ENCODE peak calls at places on chromosomes 12 and 14, in four cellular contexts. Z is DND-41; F is breast epithelium; Y is CD8-positive, alpha-beta memory T cell. W is an unnamed sample.

GRCh38 chr14:45156067-45156466 is 20.3 kb downstream of the FANCM start:
- DNase-seq in Z (no peak), F (no peak), Y (no peak), W (no peak)

GRCh38 chr14:71550367-71550766 is 381.9 kb upstream of the RGS6 start:
- DNase-seq in Z (no peak), F (no peak), Y (no peak), W (no peak)

GRCh38 chr12:42812086-42812485 is 222.5 kb upstream of the PRICKLE1 start:
- DNase-seq in Z (no peak), F (no peak), Y (no peak), W (no peak)

GRCh38 chr12:94172031-94172430 is 23.7 kb downstream of the PLXNC1 start:
- DNase-seq in Z (peak; percentile 33), F (no peak), Y (no peak), W (no peak)

GRCh38 chr14:41629876-41630275 is 23.2 kb downstream of the LRFN5 start:
- DNase-seq in Z (no peak), F (no peak), Y (no peak), W (no peak)

GRCh38 chr14:23366163-23366921 is 1.4 kb upstream of the EFS start:
- DNase-seq in Z (no peak), F (peak; percentile 67), Y (peak; percentile 23), W (no peak)

GRCh38 chr12:105968025-105968424 is 170.7 kb downstream of the NUAK1 start:
- DNase-seq in Z (no peak), F (no peak), Y (no peak), W (no peak)

GRCh38 chr14:58430156-58430555 is 2.6 kb downstream of the KIAA0586 start:
- DNase-seq in Z (no peak), F (no peak), Y (no peak), W (no peak)

GRCh38 chr12:8661016-8661415 is 1.6 kb downstream of the MFAP5 start:
- DNase-seq in Z (no peak), F (no peak), Y (no peak), W (no peak)

GRCh38 chr14:19917955-19918518 is 2.4 kb upstream of the OR4K5 start:
- DNase-seq in Z (no peak), F (no peak), Y (no peak), W (no peak)

GRCh38 chr14:96083667-96084320 is 44.6 kb downstream of the C14orf132 start:
- DNase-seq in Z (no peak), F (peak; percentile 31), Y (no peak), W (no peak)

GRCh38 chr14:38078393-38078792 is 129.3 kb upstream of the SSTR1 start:
- DNase-seq in Z (peak; percentile 58), F (no peak), Y (peak; percentile 86), W (peak; percentile 91)

GRCh38 chr12:110107369-110108281 is 16.5 kb upstream of the IFT81 start:
- DNase-seq in Z (no peak), F (peak; percentile 48), Y (no peak), W (no peak)

GRCh38 chr12:67640863-67641262 is 7.7 kb upstream of the DYRK2 start:
- DNase-seq in Z (no peak), F (no peak), Y (no peak), W (no peak)

GRCh38 chr14:89720741-89721315 is 233.7 kb downstream of the EFCAB11 start:
- DNase-seq in Z (peak; percentile 94), F (peak; percentile 40), Y (peak; percentile 89), W (peak; percentile 85)

GRCh38 chr14:43872752-43873655 is 634.1 kb downstream of the FSCB start:
- DNase-seq in Z (no peak), F (no peak), Y (no peak), W (no peak)

GRCh38 chr12:78712834-78713455 is 151.6 kb upstream of the SYT1 start:
- DNase-seq in Z (no peak), F (no peak), Y (no peak), W (no peak)

GRCh38 chr12:104243551-104243950 is 28.0 kb downstream of the TXNRD1 start:
- DNase-seq in Z (no peak), F (no peak), Y (no peak), W (no peak)

GRCh38 chr12:86698581-86698980 is 442.4 kb upstream of the MGAT4C start:
- DNase-seq in Z (no peak), F (no peak), Y (no peak), W (no peak)

GRCh38 chr12:116784238-116784612 is 46.1 kb downstream of the RNFT2 start:
- DNase-seq in Z (no peak), F (no peak), Y (no peak), W (no peak)

GRCh38 chr12:102479984-102480383 is 379 bp downstream of the IGF1 start:
- DNase-seq in Z (no peak), F (no peak), Y (no peak), W (no peak)

GRCh38 chr12:105334568-105334967 is 4.1 kb downstream of the C12orf75 start:
- DNase-seq in Z (no peak), F (no peak), Y (no peak), W (no peak)

GRCh38 chr14:68772761-68773381 is 20.0 kb downstream of the ZFP36L1 start:
- DNase-seq in Z (no peak), F (no peak), Y (no peak), W (no peak)

GRCh38 chr12:6407206-6407954 is 23.4 kb downstream of the LTBR start:
- DNase-seq in Z (no peak), F (no peak), Y (no peak), W (no peak)

GRCh38 chr14:104135904-104136471 is 2.4 kb upstream of the KIF26A start:
- DNase-seq in Z (no peak), F (no peak), Y (peak; percentile 12), W (no peak)

GRCh38 chr14:56125772-56126411 is 7.7 kb downstream of the PELI2 start:
- DNase-seq in Z (no peak), F (no peak), Y (no peak), W (no peak)

GRCh38 chr12:79452906-79453305 is 237.9 kb downstream of the PAWR start:
- DNase-seq in Z (no peak), F (no peak), Y (no peak), W (no peak)

GRCh38 chr14:61254803-61255526 is 26.2 kb downstream of the TMEM30B start:
- DNase-seq in Z (no peak), F (no peak), Y (no peak), W (no peak)

GRCh38 chr12:2856901-2857495 is at the start of gene TEX52:
- DNase-seq in Z (no peak), F (no peak), Y (no peak), W (no peak)

GRCh38 chr14:65101631-65102440 is 481 bp downstream of the MAX start:
- DNase-seq in Z (peak; percentile 78), F (no peak), Y (peak; percentile 73), W (peak; percentile 67)

GRCh38 chr12:1795785-1796514 is 24.4 kb upstream of the LRTM2 start:
- DNase-seq in Z (peak; percentile 94), F (peak; percentile 86), Y (peak; percentile 94), W (peak; percentile 94)
- H3K4me3 ChIP-seq in Z (peak overlapping the region; percentile 59), F (peak overlapping the region; percentile 65), Y (peak overlapping the region; percentile 88), W (peak overlapping the region; percentile 38)

DNA sequence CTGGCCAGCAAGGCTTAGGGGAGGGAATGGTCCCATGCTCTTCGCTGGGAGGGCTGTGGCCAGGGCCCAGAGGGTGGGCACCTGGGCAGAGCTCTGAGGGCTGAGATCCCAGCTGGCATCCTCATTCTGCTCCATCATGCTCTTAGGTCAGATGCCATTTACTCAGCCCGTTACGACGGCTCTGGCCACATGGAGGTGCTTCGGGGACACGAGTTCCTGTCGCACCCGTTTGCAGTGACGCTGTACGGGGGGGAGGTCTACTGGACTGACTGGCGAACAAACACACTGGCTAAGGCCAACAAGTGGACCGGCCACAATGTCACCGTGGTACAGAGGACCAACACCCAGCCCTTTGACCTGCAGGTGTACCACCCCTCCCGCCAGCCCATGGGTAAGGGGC is 30.8 kb upstream of the LRP1-AS start:
- DNase-seq in Z (no peak), F (no peak), Y (no peak), W (no peak)
- H3K36me3 ChIP-seq in Z (no peaks in the 10 kb centered on the region), F (no peaks in the 10 kb centered on the region), Y (no peaks in the 10 kb centered on the region), W (no peaks in the 10 kb centered on the region)

DNA sequence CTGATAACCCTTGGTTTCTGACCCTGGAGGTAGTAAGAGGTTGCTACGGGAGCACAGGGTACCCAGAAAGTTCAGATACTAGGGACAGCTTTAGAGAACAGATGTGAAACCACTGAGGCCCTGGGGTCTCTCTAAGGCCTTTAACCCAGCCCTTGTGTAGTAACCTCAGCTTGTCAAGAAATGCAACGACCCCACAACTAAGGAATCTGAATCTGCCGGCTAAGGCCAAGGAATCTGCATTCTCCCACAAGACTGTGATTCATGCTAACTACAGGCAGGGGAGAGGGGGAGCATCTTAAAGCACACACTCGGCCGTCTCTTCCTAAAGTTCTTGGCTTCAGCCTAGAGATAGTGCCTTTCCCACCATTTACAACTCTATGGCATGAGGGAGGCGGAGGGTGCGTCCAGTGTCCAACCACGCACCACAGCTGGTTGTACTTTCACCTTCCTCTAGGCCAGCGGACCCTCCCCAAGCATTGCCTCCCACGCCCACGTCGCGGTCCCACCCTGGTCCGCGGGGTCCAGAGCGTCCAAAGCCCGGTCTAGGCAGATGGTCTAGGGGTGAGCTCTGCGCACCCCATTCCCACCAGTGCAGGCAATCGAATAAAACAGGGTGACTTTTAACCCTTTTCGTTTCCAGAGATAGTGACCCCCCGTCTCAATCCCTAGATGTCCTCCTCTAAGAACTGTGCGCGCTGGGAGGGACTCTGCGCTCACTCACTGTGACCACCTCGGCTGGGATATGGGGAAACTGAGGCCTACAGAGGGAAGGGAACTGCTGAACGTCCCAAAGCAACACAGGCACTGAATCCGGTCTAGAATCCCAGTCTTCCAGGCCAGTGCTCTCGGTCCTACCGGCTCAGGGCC is 704 bp upstream of the VASH1 start:
- DNase-seq in Z (no peak), F (peak; percentile 16), Y (no peak), W (no peak)
- H3K27ac ChIP-seq in Z (no peak overlapping the region), F (peak overlapping the region; percentile 42), Y (no peak overlapping the region), W (no peak overlapping the region)

GRCh38 chr12:124136796-124137195 is 158.1 kb upstream of the RFLNA start:
- DNase-seq in Z (no peak), F (no peak), Y (no peak), W (no peak)

GRCh38 chr12:124142395-124143005 is 152.4 kb upstream of the RFLNA start:
- DNase-seq in Z (no peak), F (no peak), Y (no peak), W (no peak)

GRCh38 chr12:124143726-124144125 is 151.2 kb upstream of the RFLNA start:
- DNase-seq in Z (no peak), F (no peak), Y (no peak), W (no peak)

GRCh38 chr12:124140889-124141550 is 153.9 kb upstream of the RFLNA start:
- DNase-seq in Z (no peak), F (no peak), Y (no peak), W (no peak)
- H3K4me3 ChIP-seq in Z (no peak overlapping the region), F (no peak overlapping the region), Y (no peak overlapping the region), W (no peak overlapping the region)

GRCh38 chr12:129009833-129010232 is 156.6 kb downstream of the GLT1D1 start:
- DNase-seq in Z (no peak), F (no peak), Y (no peak), W (no peak)
- H3K36me3 ChIP-seq in Z (no peaks in the 10 kb centered on the region), F (no peaks in the 10 kb centered on the region), Y (no peaks in the 10 kb centered on the region), W (no peaks in the 10 kb centered on the region)

W was measured in CD4-positive, alpha-beta memory T cell.